ENCODE peak calls at places on chromosomes 2 and 18, in four cellular contexts. One of them, this sample, is unnamed.

GRCh38 chr18:58353581-58353980 is 275.3 kb downstream of the ALPK2 start:
- DNase-seq in mesendoderm: peak; percentile 11
- DNase-seq in IMR-90: no peak
- DNase-seq in H1: no peak
- DNase-seq in this sample: no peak

GRCh38 chr18:57859314-57859713 is 56.2 kb upstream of the ATP8B1 start:
- DNase-seq in IMR-90: no peak
- DNase-seq in mesendoderm: peak; percentile 68
- DNase-seq in H1: no peak
- DNase-seq in this sample: peak; percentile 41

GRCh38 chr2:62423883-62424458 is 82.0 kb downstream of the TMEM17 start:
- DNase-seq in mesendoderm: no peak
- DNase-seq in H1: no peak
- DNase-seq in IMR-90: no peak
- DNase-seq in this sample: no peak

GRCh38 chr18:79439201-79440023 is 43.7 kb downstream of the NFATC1 start:
- DNase-seq in IMR-90: peak; percentile 6
- DNase-seq in mesendoderm: no peak
- DNase-seq in H1: no peak
- DNase-seq in this sample: no peak

GRCh38 chr2:241559489-241560180 is 1.1 kb downstream of the BOK start:
- DNase-seq in mesendoderm: peak; percentile 57
- DNase-seq in IMR-90: peak; percentile 48
- DNase-seq in H1: peak; percentile 75
- DNase-seq in this sample: peak; percentile 57

GRCh38 chr2:27885246-27885645 is 4.9 kb downstream of the RBKS start:
- DNase-seq in H1: no peak
- DNase-seq in mesendoderm: no peak
- DNase-seq in IMR-90: peak; percentile 48
- DNase-seq in this sample: no peak

GRCh38 chr18:48680871-48681270 is 142.0 kb downstream of the CTIF start:
- DNase-seq in IMR-90: no peak
- DNase-seq in H1: no peak
- DNase-seq in mesendoderm: no peak
- DNase-seq in this sample: no peak

GRCh38 chr2:12261993-12262680 is 454.6 kb upstream of the TRIB2 start:
- DNase-seq in H1: no peak
- DNase-seq in IMR-90: peak; percentile 39
- DNase-seq in mesendoderm: peak; percentile 57
- DNase-seq in this sample: no peak

GRCh38 chr2:47724221-47724981 is 58.5 kb upstream of the MSH6 start:
- DNase-seq in mesendoderm: peak; percentile 64
- DNase-seq in H1: no peak
- DNase-seq in IMR-90: peak; percentile 13
- DNase-seq in this sample: no peak

GRCh38 chr2:205198130-205198505 is 484.2 kb upstream of the NRP2 start:
- DNase-seq in H1: no peak
- DNase-seq in mesendoderm: no peak
- DNase-seq in IMR-90: peak; percentile 88
- DNase-seq in this sample: no peak

GRCh38 chr2:161166538-161167409 is 6.5 kb downstream of the TANK start:
- DNase-seq in mesendoderm: no peak
- DNase-seq in H1: no peak
- DNase-seq in IMR-90: peak; percentile 35
- DNase-seq in this sample: no peak

GRCh38 chr2:95384854-95385569 is 17.5 kb upstream of the FAHD2A start:
- DNase-seq in H1: no peak
- DNase-seq in mesendoderm: peak; percentile 57
- DNase-seq in IMR-90: no peak
- DNase-seq in this sample: peak; percentile 73

GRCh38 chr2:160379399-160379798 is 114.2 kb downstream of the RBMS1 start:
- DNase-seq in mesendoderm: no peak
- DNase-seq in H1: no peak
- DNase-seq in IMR-90: peak; percentile 96
- DNase-seq in this sample: no peak

GRCh38 chr2:2647156-2647555 is 316.1 kb upstream of the MYT1L start:
- DNase-seq in H1: no peak
- DNase-seq in IMR-90: peak; percentile 2
- DNase-seq in mesendoderm: no peak
- DNase-seq in this sample: peak; percentile 20

GRCh38 chr2:239674101-239674980 is 273.5 kb upstream of the HDAC4 start:
- DNase-seq in mesendoderm: no peak
- DNase-seq in IMR-90: no peak
- DNase-seq in H1: no peak
- DNase-seq in this sample: peak; percentile 20

GRCh38 chr2:234887277-234887676 is 64.5 kb upstream of the SH3BP4 start:
- DNase-seq in IMR-90: no peak
- DNase-seq in H1: no peak
- DNase-seq in mesendoderm: no peak
- DNase-seq in this sample: no peak

GRCh38 chr2:23654756-23655155 is 269.8 kb downstream of the KLHL29 start:
- DNase-seq in H1: no peak
- DNase-seq in mesendoderm: no peak
- DNase-seq in IMR-90: no peak
- DNase-seq in this sample: no peak

GRCh38 chr2:238216651-238217184 is 13.2 kb upstream of the ILKAP start:
- DNase-seq in mesendoderm: no peak
- DNase-seq in H1: no peak
- DNase-seq in IMR-90: no peak
- DNase-seq in this sample: no peak

GRCh38 chr2:86764661-86765307 is 25.9 kb downstream of the CD8A start:
- DNase-seq in IMR-90: peak; percentile 49
- DNase-seq in H1: no peak
- DNase-seq in mesendoderm: peak; percentile 68
- DNase-seq in this sample: no peak

GRCh38 chr2:192236136-192236535 is 41.4 kb upstream of the TMEFF2 start:
- DNase-seq in H1: no peak
- DNase-seq in IMR-90: peak; percentile 73
- DNase-seq in mesendoderm: no peak
- DNase-seq in this sample: no peak

GRCh38 chr2:85273732-85274731 is 53.8 kb downstream of the TGOLN2 start:
- DNase-seq in IMR-90: peak; percentile 91
- DNase-seq in H1: no peak
- DNase-seq in mesendoderm: peak; percentile 25
- DNase-seq in this sample: no peak
- H3K4me1 ChIP-seq in IMR-90: peaks cover 37% of the 10 kb centered on the region
- H3K4me1 ChIP-seq in H1: peaks cover 5% of the 10 kb centered on the region
- H3K4me1 ChIP-seq in mesendoderm: no peaks in the 10 kb centered on the region
- H3K4me1 ChIP-seq in this sample: peaks cover 4% of the 10 kb centered on the region

DNA sequence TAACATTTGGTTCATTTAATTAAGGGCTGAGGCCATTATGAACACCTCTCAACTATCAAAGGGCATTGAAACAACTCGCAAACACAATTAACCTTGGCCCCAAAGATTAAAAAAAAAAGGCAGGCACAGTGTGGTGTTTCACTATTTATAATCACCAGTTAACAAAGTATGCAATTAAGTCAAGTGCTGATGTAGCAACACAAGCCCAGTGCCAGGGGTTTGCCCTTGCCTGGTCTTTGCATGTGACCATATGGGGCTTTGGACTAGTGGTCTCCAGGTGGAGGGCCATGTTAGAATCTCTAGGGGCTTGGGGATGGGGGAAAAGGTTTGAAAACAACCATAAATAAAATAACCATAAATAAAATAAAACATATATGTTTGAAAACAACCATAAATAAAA is 297.7 kb upstream of the SKOR2 start:
- DNase-seq in IMR-90: no peak
- DNase-seq in H1: no peak
- DNase-seq in mesendoderm: no peak
- DNase-seq in this sample: no peak
- H4K5ac ChIP-seq in IMR-90: no peak overlapping the region
- H4K5ac ChIP-seq in H1: no peak overlapping the region
- H4K5ac ChIP-seq in mesendoderm: no peak overlapping the region
- H4K5ac ChIP-seq in this sample: no peak overlapping the region

GRCh38 chr2:120822908-120823307 is 87.2 kb downstream of the GLI2 start:
- DNase-seq in IMR-90: no peak
- DNase-seq in mesendoderm: no peak
- DNase-seq in H1: no peak
- DNase-seq in this sample: no peak
- H3K4me1 ChIP-seq in IMR-90: peaks cover 46% of the 10 kb centered on the region
- H3K4me1 ChIP-seq in mesendoderm: peaks cover 15% of the 10 kb centered on the region
- H3K4me1 ChIP-seq in H1: no peaks in the 10 kb centered on the region
- H3K4me1 ChIP-seq in this sample: peaks cover 16% of the 10 kb centered on the region

GRCh38 chr2:9477914-9478313 is 3.6 kb downstream of the IAH1 start:
- DNase-seq in IMR-90: no peak
- DNase-seq in mesendoderm: no peak
- DNase-seq in H1: no peak
- DNase-seq in this sample: no peak
- H4K5ac ChIP-seq in IMR-90: no peak overlapping the region
- H4K5ac ChIP-seq in mesendoderm: no peak overlapping the region
- H4K5ac ChIP-seq in H1: no peak overlapping the region
- H4K5ac ChIP-seq in this sample: no peak overlapping the region

This sample was measured in H9.